ENCODE peak calls at places on chromosomes 3 and 15, in five cellular contexts. One of them, this sample, is unnamed.

GRCh38 chr3:4196748-4197147 is 106.4 kb upstream of the SETMAR start:
- DNase-seq in AG04450: no peak
- DNase-seq in spleen: no peak
- DNase-seq in H1: no peak
- DNase-seq in tibial nerve: no peak
- DNase-seq in this sample: no peak

GRCh38 chr3:18919158-18919557 is 229.2 kb upstream of the KCNH8 start:
- DNase-seq in AG04450: no peak
- DNase-seq in spleen: no peak
- DNase-seq in H1: no peak
- DNase-seq in tibial nerve: no peak
- DNase-seq in this sample: no peak

GRCh38 chr15:34640661-34641060 is 57.2 kb upstream of the GOLGA8B start:
- DNase-seq in AG04450: no peak
- DNase-seq in spleen: no peak
- DNase-seq in H1: no peak
- DNase-seq in tibial nerve: no peak
- DNase-seq in this sample: no peak

GRCh38 chr15:34616613-34617012 is 33.2 kb upstream of the GOLGA8B start:
- DNase-seq in AG04450: no peak
- DNase-seq in spleen: no peak
- DNase-seq in H1: no peak
- DNase-seq in tibial nerve: no peak
- DNase-seq in this sample: peak; percentile 17

GRCh38 chr15:93246266-93247242 is 157.5 kb upstream of the RGMA start:
- DNase-seq in AG04450: no peak
- DNase-seq in spleen: no peak
- DNase-seq in H1: no peak
- DNase-seq in tibial nerve: no peak
- DNase-seq in this sample: no peak

GRCh38 chr3:15361494-15362214 is 29.3 kb upstream of the SH3BP5 start:
- DNase-seq in AG04450: no peak
- DNase-seq in spleen: peak; percentile 79
- DNase-seq in H1: no peak
- DNase-seq in tibial nerve: no peak
- DNase-seq in this sample: no peak

GRCh38 chr3:16487506-16488175 is 25.9 kb downstream of the RFTN1 start:
- DNase-seq in AG04450: no peak
- DNase-seq in spleen: no peak
- DNase-seq in H1: no peak
- DNase-seq in tibial nerve: no peak
- DNase-seq in this sample: no peak

GRCh38 chr3:127637546-127637945 is 8.6 kb downstream of the PODXL2 start:
- DNase-seq in AG04450: no peak
- DNase-seq in spleen: no peak
- DNase-seq in H1: no peak
- DNase-seq in tibial nerve: no peak
- DNase-seq in this sample: no peak

GRCh38 chr3:133401374-133402135 is 1.7 kb downstream of the BFSP2 start:
- DNase-seq in AG04450: peak; percentile 43
- DNase-seq in spleen: peak; percentile 39
- DNase-seq in H1: no peak
- DNase-seq in tibial nerve: no peak
- DNase-seq in this sample: no peak

GRCh38 chr15:28114114-28114455 is 15.0 kb upstream of the OCA2 start:
- DNase-seq in AG04450: no peak
- DNase-seq in spleen: no peak
- DNase-seq in H1: no peak
- DNase-seq in tibial nerve: no peak
- DNase-seq in this sample: no peak

DNA sequence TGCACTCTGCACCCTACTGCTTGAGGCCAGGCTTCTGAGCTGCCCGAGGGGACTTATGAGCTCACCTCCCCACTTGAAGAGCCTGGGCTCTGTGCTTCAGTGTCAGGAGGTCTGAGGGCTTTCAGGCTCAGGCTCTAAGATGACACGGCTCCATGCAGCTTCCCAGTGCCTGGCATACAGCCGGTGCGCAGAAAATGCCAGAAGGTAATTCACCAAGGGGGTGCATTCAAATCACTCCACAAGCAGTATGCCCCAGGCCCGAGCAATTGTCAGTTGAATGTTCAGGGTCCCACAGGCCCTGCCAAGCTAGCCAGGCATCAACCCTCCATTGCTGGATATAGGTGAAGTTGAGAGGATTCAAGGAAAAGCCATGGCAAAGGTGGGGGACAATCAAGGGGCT is 56.7 kb downstream of the WNT7A start:
- DNase-seq in AG04450: no peak
- DNase-seq in spleen: peak; percentile 43
- DNase-seq in H1: no peak
- DNase-seq in tibial nerve: no peak
- DNase-seq in this sample: no peak
- H3K4me3 ChIP-seq in AG04450: no peak overlapping the region
- H3K4me3 ChIP-seq in spleen: no peak overlapping the region
- H3K4me3 ChIP-seq in H1: no peak overlapping the region
- H3K4me3 ChIP-seq in tibial nerve: no peak overlapping the region
- H3K4me3 ChIP-seq in this sample: no peak overlapping the region

DNA sequence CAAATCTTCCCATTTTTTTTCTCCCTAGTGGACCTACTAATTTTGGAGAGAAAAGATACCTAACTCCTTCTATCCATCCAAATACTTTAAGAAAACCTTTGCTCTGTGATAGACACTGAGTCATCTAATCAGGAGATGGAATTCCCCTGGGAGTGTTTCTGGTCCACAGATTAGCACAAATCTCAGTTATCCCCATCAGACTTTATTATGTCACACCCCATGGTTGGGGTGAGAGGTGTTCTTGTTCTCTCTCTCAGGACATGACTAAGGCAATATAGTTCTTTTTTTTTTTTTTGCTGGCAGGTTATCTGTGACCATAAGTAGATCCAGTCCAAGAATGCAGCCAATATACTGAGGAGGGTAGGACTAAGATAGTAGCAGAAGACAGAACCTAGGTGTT is 15.8 kb downstream of the SLC9A9 start:
- DNase-seq in AG04450: no peak
- DNase-seq in spleen: no peak
- DNase-seq in H1: no peak
- DNase-seq in tibial nerve: no peak
- DNase-seq in this sample: no peak
- H3K4me3 ChIP-seq in AG04450: no peak overlapping the region
- H3K4me3 ChIP-seq in spleen: no peak overlapping the region
- H3K4me3 ChIP-seq in H1: no peak overlapping the region
- H3K4me3 ChIP-seq in tibial nerve: no peak overlapping the region
- H3K4me3 ChIP-seq in this sample: no peak overlapping the region

GRCh38 chr3:14319654-14320182 is 82.7 kb upstream of the SLC6A6 start:
- DNase-seq in AG04450: peak; percentile 23
- DNase-seq in spleen: no peak
- DNase-seq in H1: peak; percentile 69
- DNase-seq in tibial nerve: no peak
- DNase-seq in this sample: no peak
- H3K4me3 ChIP-seq in AG04450: peak overlapping the region; percentile 25
- H3K4me3 ChIP-seq in spleen: no peak overlapping the region
- H3K4me3 ChIP-seq in H1: peak overlapping the region; percentile 3
- H3K4me3 ChIP-seq in tibial nerve: no peak overlapping the region
- H3K4me3 ChIP-seq in this sample: no peak overlapping the region

DNA sequence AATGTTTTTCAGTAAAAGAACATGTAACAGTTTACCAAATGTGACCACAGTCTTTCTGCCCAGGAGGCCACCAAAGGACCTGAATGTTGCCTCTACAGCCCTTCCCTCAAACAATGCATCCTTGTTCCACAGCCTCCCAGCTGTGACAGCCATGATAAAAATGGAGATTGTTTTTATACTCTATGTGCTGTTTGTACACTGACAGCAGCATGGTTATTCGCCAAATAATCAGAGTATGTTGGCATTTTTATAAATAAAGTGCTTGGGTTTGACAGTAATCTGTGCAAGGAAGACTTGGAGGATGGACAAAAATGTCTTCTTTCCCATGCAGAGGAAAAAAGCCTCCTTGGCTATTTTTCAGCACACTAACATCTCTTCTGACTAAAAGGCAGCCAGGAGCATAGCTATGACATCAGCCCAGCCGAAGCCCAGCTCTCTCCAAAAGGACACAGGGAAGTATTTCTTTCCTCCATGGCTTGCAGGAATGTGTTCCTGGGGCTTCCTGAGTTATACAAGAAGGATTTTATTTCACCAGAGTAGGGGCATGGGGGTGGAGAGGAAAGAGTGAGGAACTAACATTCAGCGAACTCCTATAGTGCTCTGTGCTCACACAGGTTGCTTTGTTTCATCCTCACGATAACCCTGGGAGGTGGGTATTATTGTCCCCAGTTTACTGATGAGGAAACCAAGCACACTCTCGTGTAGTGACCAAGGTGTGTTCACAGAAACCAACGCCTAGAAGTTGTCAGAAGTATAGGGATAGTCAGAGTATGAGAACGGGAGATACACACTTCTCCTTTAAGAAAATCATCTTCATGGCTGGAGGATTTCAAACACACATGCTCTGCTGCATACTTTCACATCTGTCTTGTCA is 339.7 kb downstream of the MECOM start:
- DNase-seq in AG04450: peak; percentile 44
- DNase-seq in spleen: no peak
- DNase-seq in H1: no peak
- DNase-seq in tibial nerve: no peak
- DNase-seq in this sample: peak; percentile 19
- H3K4me3 ChIP-seq in AG04450: no peak overlapping the region
- H3K4me3 ChIP-seq in spleen: no peak overlapping the region
- H3K4me3 ChIP-seq in H1: no peak overlapping the region
- H3K4me3 ChIP-seq in tibial nerve: no peak overlapping the region
- H3K4me3 ChIP-seq in this sample: no peak overlapping the region

GRCh38 chr3:142890592-142890991 is 1.7 kb upstream of the PCOLCE2 start:
- DNase-seq in AG04450: no peak
- DNase-seq in spleen: no peak
- DNase-seq in H1: no peak
- DNase-seq in tibial nerve: no peak
- DNase-seq in this sample: no peak
- H3K4me3 ChIP-seq in AG04450: no peak overlapping the region
- H3K4me3 ChIP-seq in spleen: no peak overlapping the region
- H3K4me3 ChIP-seq in H1: no peak overlapping the region
- H3K4me3 ChIP-seq in tibial nerve: no peak overlapping the region
- H3K4me3 ChIP-seq in this sample: no peak overlapping the region

DNA sequence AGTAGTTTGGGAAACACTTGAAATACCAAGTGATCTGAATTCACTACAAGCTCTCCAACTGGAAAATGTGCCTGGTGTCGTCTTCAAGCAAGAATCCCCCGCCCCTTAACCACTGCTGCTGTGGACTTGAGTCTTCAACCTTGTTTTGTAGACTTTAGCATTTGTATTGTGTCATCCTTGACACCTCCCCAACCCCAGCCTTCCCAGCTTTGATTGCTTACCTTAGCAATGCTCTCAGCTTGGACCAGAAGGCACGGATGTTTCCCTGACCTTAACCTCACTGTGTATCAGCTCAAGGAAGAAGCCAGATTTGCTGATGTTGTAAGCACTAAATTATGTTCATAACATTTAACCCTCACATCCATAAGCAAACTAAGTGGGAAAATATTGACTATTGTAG is 146.4 kb downstream of the IGF1R start:
- DNase-seq in AG04450: peak; percentile 56
- DNase-seq in spleen: no peak
- DNase-seq in H1: no peak
- DNase-seq in tibial nerve: no peak
- DNase-seq in this sample: no peak
- H3K4me3 ChIP-seq in AG04450: no peak overlapping the region
- H3K4me3 ChIP-seq in spleen: no peak overlapping the region
- H3K4me3 ChIP-seq in H1: no peak overlapping the region
- H3K4me3 ChIP-seq in tibial nerve: no peak overlapping the region
- H3K4me3 ChIP-seq in this sample: no peak overlapping the region

DNA sequence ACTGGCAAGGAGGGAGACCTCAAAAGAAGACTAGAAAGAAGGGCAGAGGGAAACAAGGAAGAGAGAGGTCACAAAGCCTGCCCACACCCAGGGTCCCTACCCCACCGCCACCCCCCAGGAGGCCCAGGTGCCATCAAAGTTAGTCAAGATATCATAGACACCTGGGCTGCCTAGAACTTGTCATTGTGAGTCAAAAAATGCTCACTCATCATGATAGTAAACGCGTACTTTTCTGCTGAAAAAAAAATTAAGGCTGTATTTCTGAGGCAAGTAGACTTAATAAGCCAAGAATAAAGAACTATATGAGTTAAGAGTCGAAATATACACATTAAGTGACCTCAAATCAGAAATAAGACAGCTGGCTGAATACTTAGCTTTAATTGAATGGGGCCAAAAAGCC is 415.6 kb upstream of the PPP2R3A start:
- DNase-seq in AG04450: no peak
- DNase-seq in spleen: no peak
- DNase-seq in H1: no peak
- DNase-seq in tibial nerve: no peak
- DNase-seq in this sample: no peak
- H3K4me3 ChIP-seq in AG04450: no peak overlapping the region
- H3K4me3 ChIP-seq in spleen: no peak overlapping the region
- H3K4me3 ChIP-seq in H1: no peak overlapping the region
- H3K4me3 ChIP-seq in tibial nerve: no peak overlapping the region
- H3K4me3 ChIP-seq in this sample: no peak overlapping the region

GRCh38 chr3:66490984-66491383 is 9.8 kb downstream of the LRIG1 start:
- DNase-seq in AG04450: no peak
- DNase-seq in spleen: no peak
- DNase-seq in H1: no peak
- DNase-seq in tibial nerve: no peak
- DNase-seq in this sample: no peak
- H3K4me3 ChIP-seq in AG04450: peak overlapping the region; percentile 35
- H3K4me3 ChIP-seq in spleen: no peak overlapping the region
- H3K4me3 ChIP-seq in H1: no peak overlapping the region
- H3K4me3 ChIP-seq in tibial nerve: no peak overlapping the region
- H3K4me3 ChIP-seq in this sample: no peak overlapping the region

This sample was measured in skeletal muscle cell.